ENCODE peak calls at places on chromosomes 3 and 15, in ten cellular contexts. D, L, I, M, B, R, H, S, U and F are unnamed samples.

GRCh38 chr3:89232155-89232554 is 124.7 kb downstream of the EPHA3 start:
- DNase-seq in D (no peak), L (no peak), I (no peak), M (no peak), B (no peak), R (no peak), H (no peak), S (no peak), U (no peak), F (no peak)

GRCh38 chr15:63506537-63507035 is 2.2 kb downstream of the USP3 start:
- DNase-seq in D (no peak), L (no peak), I (no peak), M (no peak), B (no peak), R (no peak), H (no peak), S (no peak), U (no peak), F (no peak)

GRCh38 chr3:161343986-161344385 is 27.3 kb downstream of the SPTSSB start:
- DNase-seq in D (no peak), L (no peak), I (no peak), M (no peak), B (no peak), R (no peak), H (no peak), S (no peak), U (peak), F (no peak)

GRCh38 chr3:70857926-70858325 is 545.5 kb upstream of the MDFIC2 start:
- DNase-seq in D (no peak), L (no peak), I (no peak), M (no peak), B (peak), R (no peak), H (no peak), S (no peak), U (peak), F (no peak)

GRCh38 chr15:88006146-88006545 is 250.4 kb downstream of the NTRK3 start:
- DNase-seq in D (no peak), L (no peak), I (no peak), M (no peak), B (no peak), R (no peak), H (no peak), S (no peak), U (no peak), F (no peak)

GRCh38 chr3:14570864-14571263 is 30.7 kb upstream of the GRIP2 start:
- DNase-seq in D (no peak), L (no peak), I (no peak), M (no peak), B (no peak), R (no peak), H (no peak), S (no peak), U (no peak), F (no peak)

GRCh38 chr3:195182470-195182795 is 88.5 kb downstream of the XXYLT1 start:
- DNase-seq in D (no peak), L (no peak), I (peak), M (peak), B (peak), R (no peak), H (no peak), S (peak), U (peak), F (no peak)

GRCh38 chr3:1805331-1805730 is 293.3 kb upstream of the CNTN4 start:
- DNase-seq in D (no peak), L (peak), I (no peak), M (no peak), B (no peak), R (no peak), H (no peak), S (no peak), U (no peak), F (no peak)

GRCh38 chr3:39637807-39638206 is 170.3 kb downstream of the MOBP start:
- DNase-seq in D (no peak), L (no peak), I (no peak), M (no peak), B (peak), R (no peak), H (no peak), S (peak), U (peak), F (no peak)

GRCh38 chr3:124707667-124708066 is 22.6 kb upstream of the UMPS start:
- DNase-seq in D (no peak), L (no peak), I (no peak), M (peak), B (peak), R (no peak), H (no peak), S (peak), U (peak), F (peak)

GRCh38 chr3:12662593-12663310 is 1.2 kb downstream of the RAF1 start:
- DNase-seq in D (peak), L (peak), I (no peak), M (no peak), B (no peak), R (peak), H (no peak), S (no peak), U (peak), F (no peak)

GRCh38 chr3:52110502-52110901 is 43.7 kb downstream of the POC1A start:
- DNase-seq in D (no peak), L (no peak), I (no peak), M (no peak), B (no peak), R (no peak), H (no peak), S (no peak), U (no peak), F (no peak)

GRCh38 chr3:163622384-163622783 is 1455.9 kb downstream of the SI start:
- DNase-seq in D (no peak), L (no peak), I (no peak), M (no peak), B (peak), R (no peak), H (no peak), S (peak), U (peak), F (no peak)

GRCh38 chr15:68277131-68277604 is 377 bp upstream of the FEM1B start:
- DNase-seq in D (no peak), L (peak), I (peak), M (no peak), B (peak), R (no peak), H (no peak), S (no peak), U (peak), F (no peak)

GRCh38 chr15:52050416-52050815 is 31.4 kb downstream of the MAPK6 start:
- DNase-seq in D (no peak), L (no peak), I (no peak), M (peak), B (peak), R (no peak), H (no peak), S (no peak), U (peak), F (peak)

GRCh38 chr3:36867810-36868209 is 77.0 kb downstream of the TRANK1 start:
- DNase-seq in D (no peak), L (no peak), I (no peak), M (no peak), B (no peak), R (no peak), H (no peak), S (no peak), U (no peak), F (no peak)

GRCh38 chr3:152030320-152030719 is 156.9 kb downstream of the SUCNR1 start:
- DNase-seq in D (no peak), L (no peak), I (no peak), M (no peak), B (no peak), R (no peak), H (no peak), S (no peak), U (no peak), F (no peak)

GRCh38 chr15:101407966-101408775 is 81.3 kb downstream of the PCSK6 start:
- DNase-seq in D (no peak), L (no peak), I (no peak), M (no peak), B (no peak), R (no peak), H (no peak), S (no peak), U (no peak), F (no peak)

GRCh38 chr15:34927726-34928125 is 41.8 kb downstream of the AQR start:
- DNase-seq in D (no peak), L (no peak), I (no peak), M (no peak), B (no peak), R (no peak), H (no peak), S (no peak), U (no peak), F (no peak)

GRCh38 chr15:55555089-55555488 is 33.1 kb downstream of the PYGO1 start:
- DNase-seq in D (no peak), L (no peak), I (no peak), M (no peak), B (no peak), R (no peak), H (no peak), S (no peak), U (no peak), F (no peak)

GRCh38 chr3:159616234-159616825 is 372.3 kb upstream of the IL12A start:
- DNase-seq in D (no peak), L (peak), I (no peak), M (no peak), B (peak), R (no peak), H (no peak), S (peak), U (peak), F (no peak)

GRCh38 chr3:13162550-13163320 is 89.5 kb upstream of the IQSEC1 start:
- DNase-seq in D (no peak), L (no peak), I (peak), M (no peak), B (no peak), R (no peak), H (no peak), S (no peak), U (no peak), F (no peak)

GRCh38 chr3:30289324-30289723 is 317.1 kb upstream of the TGFBR2 start:
- DNase-seq in D (no peak), L (no peak), I (no peak), M (no peak), B (peak), R (no peak), H (no peak), S (no peak), U (no peak), F (no peak)

GRCh38 chr15:49038382-49038781 is 7.9 kb downstream of the SECISBP2L start:
- DNase-seq in D (no peak), L (peak), I (no peak), M (no peak), B (peak), R (no peak), H (no peak), S (no peak), U (no peak), F (no peak)

GRCh38 chr3:69435274-69436262 is 49.7 kb upstream of the FRMD4B start:
- DNase-seq in D (no peak), L (no peak), I (no peak), M (no peak), B (no peak), R (no peak), H (peak), S (no peak), U (no peak), F (no peak)

GRCh38 chr15:58478579-58478978 is 46.8 kb downstream of the LIPC start:
- DNase-seq in D (no peak), L (no peak), I (no peak), M (no peak), B (no peak), R (no peak), H (no peak), S (no peak), U (no peak), F (no peak)

GRCh38 chr15:52233405-52233804 is 42.2 kb upstream of the GNB5 start:
- DNase-seq in D (no peak), L (no peak), I (no peak), M (no peak), B (no peak), R (no peak), H (peak), S (no peak), U (no peak), F (no peak)

GRCh38 chr3:155078959-155079794 is 942 bp upstream of the MME start:
- DNase-seq in D (no peak), L (no peak), I (no peak), M (no peak), B (peak), R (no peak), H (peak), S (peak), U (peak), F (no peak)

DNA sequence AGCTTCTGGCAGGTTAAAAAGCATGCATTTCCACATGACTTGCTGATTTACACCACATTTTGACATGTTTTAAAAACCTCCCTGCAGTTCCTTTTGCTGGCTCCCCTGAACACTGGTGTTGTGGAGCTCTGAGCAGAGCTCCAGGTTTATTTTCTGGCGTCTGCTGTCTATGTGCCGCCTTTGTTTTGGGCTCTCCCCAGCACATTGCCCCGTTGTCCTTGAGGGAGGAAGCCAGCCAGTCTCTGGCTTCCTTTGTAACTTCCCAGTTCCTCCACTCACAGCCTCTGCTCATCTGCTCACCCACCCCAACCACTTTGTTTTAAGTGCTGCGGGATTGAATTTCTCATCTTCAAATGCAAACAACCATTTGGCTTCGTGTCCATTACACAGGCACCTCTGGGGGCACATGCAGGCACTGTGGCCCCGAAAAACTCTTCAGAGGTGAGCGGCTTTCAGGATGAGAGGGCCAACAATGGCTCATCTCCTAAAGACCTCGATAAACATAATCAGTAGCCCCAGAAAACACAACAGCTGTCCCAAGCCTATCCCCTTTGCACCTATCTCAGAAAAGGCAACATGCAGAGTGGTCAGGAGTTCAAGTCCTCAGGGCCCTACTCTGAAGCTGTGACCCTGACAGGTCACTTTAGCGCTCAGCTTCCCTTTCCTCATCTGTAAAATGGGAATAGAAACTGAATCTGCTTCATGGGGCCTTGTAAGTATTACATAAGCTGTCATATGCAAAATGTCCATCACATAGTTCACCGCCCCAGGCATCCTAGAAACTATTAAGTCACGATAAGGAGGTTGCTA is 1.4 kb upstream of the MEF2A start:
- DNase-seq in D (no peak), L (peak), I (peak), M (no peak), B (peak), R (no peak), H (peak), S (no peak), U (peak), F (no peak)
- H3K4me3 ChIP-seq in D (peak), L (no peak), I (peak), M (peak), B (peak), R (peak), H (peak), S (peak), U (peak), F (peak)

DNA sequence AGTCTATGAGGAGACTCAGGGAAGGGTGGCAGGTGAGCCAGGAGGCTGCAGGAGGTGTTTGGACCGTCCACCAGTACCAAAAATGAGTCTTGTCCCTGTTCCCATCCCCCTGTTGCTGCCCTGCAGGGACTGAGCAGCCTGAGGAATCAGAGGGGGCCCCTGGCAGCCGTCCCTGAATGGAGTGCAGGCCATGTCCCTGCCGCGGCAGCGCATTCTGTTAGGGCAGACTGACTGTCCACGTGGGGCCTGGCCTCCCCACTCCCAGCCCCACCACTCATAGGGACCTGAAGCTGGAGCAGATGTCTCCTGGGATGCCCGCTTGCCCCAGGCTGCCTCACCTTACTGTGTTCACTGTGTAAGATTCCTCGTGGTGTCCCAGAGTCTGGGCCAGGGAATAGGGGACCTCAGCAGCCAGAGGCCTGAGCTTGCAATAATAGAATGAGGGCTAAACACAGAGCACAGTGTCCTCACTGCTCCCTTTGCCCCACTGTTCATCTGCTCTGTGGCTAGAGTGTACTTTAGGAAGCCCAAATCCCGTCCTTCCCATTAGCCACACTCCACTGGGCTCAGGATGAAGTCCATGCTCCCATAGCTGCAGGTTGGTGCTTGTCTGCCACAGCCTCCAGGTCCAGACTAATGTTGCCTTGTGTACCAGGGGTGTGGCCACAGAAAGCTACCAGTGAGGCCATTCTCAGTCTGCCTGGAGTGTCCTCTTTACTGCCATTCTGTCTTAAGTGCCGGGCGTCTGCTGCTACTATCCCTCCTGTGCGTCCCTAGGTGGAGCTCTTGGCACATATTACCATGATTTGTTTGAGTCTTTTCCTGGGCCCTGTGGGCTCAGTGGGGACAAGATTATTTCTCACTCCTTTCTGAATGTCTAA is 63.2 kb downstream of the HCN4 start:
- DNase-seq in D (no peak), L (peak), I (no peak), M (peak), B (peak), R (no peak), H (no peak), S (peak), U (peak), F (peak)
- TF ChIP-seq CTCF in D (no peak), L (no peak), I (no peak), M (peak), B (peak), R (peak), H (peak), S (peak), U (peak), F (peak)

GRCh38 chr15:41544650-41545015 is 576 bp upstream of the RPAP1 start:
- DNase-seq in D (peak), L (peak), I (peak), M (no peak), B (no peak), R (no peak), H (no peak), S (no peak), U (no peak), F (no peak)
- H3K4me3 ChIP-seq in D (peak), L (no peak), I (peak), M (no peak), B (no peak), R (peak), H (no peak), S (no peak), U (no peak), F (no peak)

GRCh38 chr15:40982855-40983254 is 29.6 kb downstream of the CHAC1 start:
- DNase-seq in D (no peak), L (no peak), I (no peak), M (peak), B (peak), R (no peak), H (no peak), S (peak), U (peak), F (peak)
- TF ChIP-seq CTCF in D (no peak), L (no peak), I (no peak), M (no peak), B (no peak), R (no peak), H (no peak), S (peak), U (no peak), F (no peak)

GRCh38 chr3:171385086-171385485 is 75.1 kb downstream of the TNIK start:
- DNase-seq in D (no peak), L (no peak), I (no peak), M (no peak), B (no peak), R (no peak), H (no peak), S (no peak), U (no peak), F (no peak)

GRCh38 chr3:171390531-171390930 is 69.7 kb downstream of the TNIK start:
- DNase-seq in D (no peak), L (no peak), I (no peak), M (no peak), B (no peak), R (no peak), H (no peak), S (no peak), U (no peak), F (no peak)

GRCh38 chr3:171391432-171391831 is 68.8 kb downstream of the TNIK start:
- DNase-seq in D (no peak), L (no peak), I (no peak), M (no peak), B (no peak), R (no peak), H (no peak), S (no peak), U (no peak), F (no peak)

GRCh38 chr3:171387047-171387446 is 73.2 kb downstream of the TNIK start:
- DNase-seq in D (no peak), L (no peak), I (no peak), M (no peak), B (no peak), R (no peak), H (no peak), S (no peak), U (no peak), F (no peak)

DNA sequence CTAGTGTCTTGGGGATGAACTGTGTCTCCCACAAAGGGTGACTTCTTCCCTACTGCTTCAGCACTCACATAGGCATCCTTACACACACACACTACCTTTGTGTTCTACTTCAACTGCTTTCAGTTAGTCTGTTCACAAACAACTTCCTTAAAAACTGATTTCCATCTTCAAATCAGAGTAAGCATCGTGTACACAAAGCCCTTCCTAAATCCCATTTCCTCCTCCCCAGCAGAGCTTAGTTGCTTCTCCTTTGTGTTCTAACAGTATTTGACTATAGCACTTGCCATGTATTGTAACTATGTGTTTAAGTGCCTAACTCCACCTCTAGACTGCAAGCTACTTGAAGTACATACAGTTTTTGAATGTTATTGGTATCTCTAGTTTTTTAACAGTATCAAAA is 71.7 kb downstream of the TNIK start:
- DNase-seq in D (no peak), L (no peak), I (no peak), M (no peak), B (no peak), R (no peak), H (no peak), S (no peak), U (no peak), F (no peak)
- H3K4me3 ChIP-seq in D (no peak), L (no peak), I (no peak), M (no peak), B (no peak), R (no peak), H (no peak), S (no peak), U (no peak), F (no peak)

DNA sequence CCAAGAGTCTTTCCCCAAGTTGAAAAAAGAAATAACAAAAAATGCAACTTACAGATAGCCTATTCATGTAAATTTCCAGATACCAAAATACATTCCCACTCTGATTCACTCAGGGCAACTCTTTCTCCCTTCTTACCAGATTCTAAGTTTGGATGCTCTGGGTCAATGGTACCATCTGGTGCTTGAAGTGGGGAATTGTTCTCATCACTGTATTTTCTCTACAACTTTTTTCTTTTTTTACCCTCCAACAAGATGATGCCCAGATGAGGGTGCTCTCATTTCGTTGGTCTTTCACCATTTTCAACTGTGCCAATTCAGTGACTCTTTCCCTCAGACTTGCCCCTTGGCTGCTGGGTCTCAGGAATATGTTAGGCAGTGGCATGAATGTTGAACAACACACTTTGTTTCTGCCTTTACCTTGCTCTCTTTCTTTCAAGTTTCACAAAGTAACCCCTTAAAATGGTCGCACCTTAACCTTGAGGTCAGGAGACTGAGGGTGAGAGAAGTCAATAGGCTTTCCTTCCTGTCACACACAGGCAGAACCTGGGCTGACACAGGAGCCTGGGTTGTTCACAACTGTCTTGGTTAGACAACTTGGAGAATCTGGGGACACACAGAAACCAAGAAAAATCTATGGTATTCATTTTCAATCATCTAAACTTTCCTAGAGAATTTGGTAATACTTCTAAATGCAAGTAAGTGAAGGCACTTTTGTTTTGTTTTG is 330.7 kb upstream of the SLCO3A1 start:
- DNase-seq in D (no peak), L (no peak), I (no peak), M (peak), B (no peak), R (peak), H (no peak), S (no peak), U (no peak), F (no peak)
- TF ChIP-seq CTCF in D (peak), L (peak), I (no peak), M (peak), B (peak), R (peak), H (no peak), S (peak), U (no peak), F (peak)